ENCODE peak calls at places on chromosomes 1 and 21, in five cellular contexts. A is suprapubic skin, K is heart right ventricle, Y is MM.1S, W is foreskin fibroblast. H is an unnamed sample.

GRCh38 chr1:65817891-65818290 is 25.2 kb downstream of the PDE4B start:
- DNase-seq in K (no peak), W (no peak), Y (no peak), A (no peak), H (no peak)

GRCh38 chr1:230188826-230189225 is 121.8 kb downstream of the GALNT2 start:
- DNase-seq in K (no peak), W (no peak), A (no peak), Y (no peak), H (no peak)

GRCh38 chr1:65265296-65266271 is 43.8 kb upstream of the DNAJC6 start:
- DNase-seq in W (peak; percentile 84), A (no peak), Y (peak; percentile 16), K (peak; percentile 48), H (no peak)

GRCh38 chr1:225962440-225962975 is 21.5 kb upstream of the LEFTY2 start:
- DNase-seq in A (no peak), K (peak; percentile 25), Y (peak; percentile 46), W (peak; percentile 41), H (no peak)

GRCh38 chr1:59521456-59521855 is 224.6 kb downstream of the FGGY start:
- DNase-seq in K (no peak), W (peak; percentile 49), A (no peak), Y (no peak), H (no peak)

GRCh38 chr1:59979551-59980070 is 53.0 kb upstream of the CYP2J2 start:
- DNase-seq in W (no peak), A (no peak), Y (no peak), K (no peak), H (no peak)

GRCh38 chr21:28639742-28640141 is 352.9 kb downstream of the LTN1 start:
- DNase-seq in Y (no peak), W (peak; percentile 77), A (no peak), K (no peak), H (no peak)

GRCh38 chr1:89277725-89278124 is 5.1 kb upstream of the GBP5 start:
- DNase-seq in W (no peak), A (no peak), K (no peak), Y (no peak), H (no peak)

GRCh38 chr21:25881524-25882376 is 147.0 kb downstream of the GABPA start:
- DNase-seq in K (peak; percentile 65), W (peak; percentile 73), Y (peak; percentile 56), A (peak; percentile 72), H (no peak)

GRCh38 chr1:162145280-162145965 is 75.9 kb downstream of the NOS1AP start:
- DNase-seq in K (no peak), Y (no peak), W (peak; percentile 45), A (no peak), H (no peak)

GRCh38 chr1:205570173-205570501 is 61.7 kb downstream of the ELK4 start:
- DNase-seq in W (no peak), Y (no peak), A (peak; percentile 32), K (no peak), H (no peak)

GRCh38 chr1:232547938-232548484 is 81.9 kb downstream of the SIPA1L2 start:
- DNase-seq in W (no peak), K (no peak), Y (no peak), A (no peak), H (no peak)

GRCh38 chr1:217776693-217777092 is 145.5 kb downstream of the SPATA17 start:
- DNase-seq in A (no peak), Y (no peak), W (no peak), K (no peak), H (no peak)

GRCh38 chr1:41925712-41926111 is 7.0 kb upstream of the HIVEP3 start:
- DNase-seq in A (no peak), Y (no peak), W (peak; percentile 44), K (no peak), H (no peak)

GRCh38 chr1:160018900-160019299 is 12.9 kb downstream of the PIGM start:
- DNase-seq in Y (no peak), A (no peak), K (no peak), W (peak; percentile 68), H (no peak)

GRCh38 chr21:31180256-31181088 is 142.2 kb upstream of the KRTAP19-8 start:
- DNase-seq in W (peak; percentile 70), A (no peak), Y (peak; percentile 59), K (no peak), H (no peak)

GRCh38 chr1:33382651-33383415 is 48.1 kb downstream of the PHC2 start:
- DNase-seq in W (peak; percentile 76), Y (no peak), K (peak; percentile 54), A (no peak), H (no peak)

GRCh38 chr1:86739901-86740507 is 35.6 kb downstream of the SH3GLB1 start:
- DNase-seq in W (peak; percentile 5), Y (peak; percentile 39), K (no peak), A (no peak), H (no peak)

GRCh38 chr1:172089768-172090510 is 248.6 kb downstream of the DNM3 start:
- DNase-seq in W (peak; percentile 73), A (no peak), K (peak; percentile 28), Y (peak; percentile 40), H (no peak)

GRCh38 chr1:147492207-147492606 is 49.1 kb upstream of the BCL9 start:
- DNase-seq in K (no peak), W (no peak), Y (no peak), A (no peak), H (no peak)

GRCh38 chr1:174982971-174983689 is 16.6 kb upstream of the CACYBP start:
- DNase-seq in Y (peak; percentile 81), W (peak; percentile 75), K (no peak), A (no peak), H (no peak)

GRCh38 chr21:39344848-39345247 is 4.0 kb downstream of the HMGN1 start:
- DNase-seq in W (no peak), Y (no peak), A (no peak), K (no peak), H (no peak)

GRCh38 chr1:3019007-3019515 is 2.2 kb upstream of the ACTRT2 start:
- DNase-seq in W (no peak), K (no peak), A (no peak), Y (no peak), H (no peak)

GRCh38 chr21:34533938-34534337 is 21.9 kb upstream of the KCNE1 start:
- DNase-seq in W (no peak), K (no peak), A (no peak), Y (no peak), H (no peak)

GRCh38 chr21:38083534-38083933 is 167.3 kb upstream of the KCNJ6 start:
- DNase-seq in W (no peak), Y (no peak), A (no peak), K (no peak), H (no peak)

GRCh38 chr1:207750901-207751300 is 953 bp upstream of the CD46 start:
- DNase-seq in Y (no peak), W (no peak), K (no peak), A (no peak), H (no peak)

GRCh38 chr1:204257446-204257845 is 43.7 kb upstream of the GOLT1A start:
- DNase-seq in W (no peak), A (no peak), Y (no peak), K (no peak), H (no peak)

GRCh38 chr1:204254031-204254661 is 40.4 kb upstream of the GOLT1A start:
- DNase-seq in A (peak; percentile 91), K (no peak), W (peak; percentile 87), Y (no peak), H (no peak)

GRCh38 chr1:204256531-204256930 is 42.7 kb upstream of the GOLT1A start:
- DNase-seq in W (no peak), A (no peak), K (no peak), Y (no peak), H (no peak)

GRCh38 chr1:204255966-204256365 is 42.2 kb upstream of the GOLT1A start:
- DNase-seq in Y (no peak), K (no peak), W (peak; percentile 59), A (no peak), H (no peak)

DNA sequence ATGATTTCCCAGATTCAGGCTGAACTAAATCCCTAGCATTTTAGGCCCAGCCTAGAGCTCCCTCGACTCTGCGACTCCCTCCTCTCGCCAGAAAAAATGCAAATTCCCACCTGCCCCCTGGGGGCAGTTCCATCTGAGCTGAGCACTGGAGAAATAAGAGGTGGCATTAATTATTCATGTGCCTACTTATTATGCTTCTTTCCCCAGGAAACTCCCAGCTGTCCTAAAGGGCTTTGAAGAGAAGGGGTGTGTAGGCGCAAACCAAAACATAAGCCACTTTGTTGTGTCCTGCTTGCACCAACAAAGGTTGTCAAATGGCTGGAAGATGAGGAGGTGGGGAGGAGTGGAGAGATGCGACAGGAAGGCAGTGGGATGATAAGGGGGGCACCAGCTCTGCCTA is 41.4 kb upstream of the GOLT1A start:
- DNase-seq in W (no peak), A (no peak), K (no peak), Y (no peak), H (no peak)
- TF ChIP-seq CTCF in W (no peak), A (no peak), K (no peak), Y (no peak), H (no peak)

DNA sequence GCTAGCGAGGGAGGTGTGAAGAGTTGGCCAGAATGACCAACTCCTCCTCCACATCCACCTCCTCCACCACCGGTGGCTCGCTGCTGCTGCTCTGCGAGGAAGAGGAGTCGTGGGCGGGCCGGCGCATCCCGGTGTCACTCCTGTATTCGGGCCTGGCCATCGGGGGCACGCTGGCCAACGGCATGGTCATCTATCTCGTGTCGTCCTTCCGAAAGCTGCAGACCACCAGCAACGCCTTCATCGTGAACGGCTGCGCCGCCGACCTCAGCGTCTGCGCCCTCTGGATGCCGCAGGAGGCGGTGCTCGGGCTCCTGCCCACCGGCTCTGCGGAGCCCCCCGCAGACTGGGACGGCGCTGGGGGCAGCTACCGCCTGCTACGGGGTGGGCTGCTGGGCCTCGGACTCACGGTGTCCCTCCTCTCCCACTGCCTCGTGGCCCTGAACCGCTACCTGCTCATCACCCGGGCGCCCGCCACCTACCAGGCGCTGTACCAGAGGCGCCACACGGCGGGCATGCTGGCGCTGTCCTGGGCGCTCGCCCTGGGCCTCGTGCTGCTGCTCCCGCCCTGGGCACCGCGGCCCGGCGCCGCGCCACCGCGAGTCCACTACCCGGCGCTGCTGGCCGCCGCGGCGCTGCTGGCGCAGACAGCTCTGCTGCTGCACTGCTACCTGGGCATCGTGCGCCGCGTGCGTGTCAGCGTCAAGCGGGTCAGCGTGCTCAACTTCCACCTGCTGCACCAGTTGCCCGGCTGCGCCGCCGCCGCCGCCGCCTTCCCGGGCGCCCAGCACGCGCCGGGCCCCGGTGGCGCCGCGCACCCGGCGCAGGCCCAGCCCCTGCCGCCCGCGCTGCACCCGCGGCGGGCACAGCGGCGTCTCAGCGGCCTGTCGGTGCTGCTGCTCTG is 1.2 kb downstream of the GPR88 start:
- DNase-seq in Y (peak; percentile 6), A (no peak), W (peak; percentile 41), K (no peak), H (no peak)
- H3K4me3 ChIP-seq in Y (peak overlapping the region; percentile 31), A (peak overlapping the region; percentile 50), W (peak overlapping the region; percentile 26), K (peak overlapping the region; percentile 30), H (peak overlapping the region; percentile 52)

GRCh38 chr1:1796466-1796865 is 18.2 kb upstream of the NADK start:
- DNase-seq in W (no peak), Y (no peak), K (no peak), A (no peak), H (no peak)
- TF ChIP-seq CTCF in W (no peak), Y (peak; percentile 14), K (peak; percentile 20), A (no peak), H (no peak)

DNA sequence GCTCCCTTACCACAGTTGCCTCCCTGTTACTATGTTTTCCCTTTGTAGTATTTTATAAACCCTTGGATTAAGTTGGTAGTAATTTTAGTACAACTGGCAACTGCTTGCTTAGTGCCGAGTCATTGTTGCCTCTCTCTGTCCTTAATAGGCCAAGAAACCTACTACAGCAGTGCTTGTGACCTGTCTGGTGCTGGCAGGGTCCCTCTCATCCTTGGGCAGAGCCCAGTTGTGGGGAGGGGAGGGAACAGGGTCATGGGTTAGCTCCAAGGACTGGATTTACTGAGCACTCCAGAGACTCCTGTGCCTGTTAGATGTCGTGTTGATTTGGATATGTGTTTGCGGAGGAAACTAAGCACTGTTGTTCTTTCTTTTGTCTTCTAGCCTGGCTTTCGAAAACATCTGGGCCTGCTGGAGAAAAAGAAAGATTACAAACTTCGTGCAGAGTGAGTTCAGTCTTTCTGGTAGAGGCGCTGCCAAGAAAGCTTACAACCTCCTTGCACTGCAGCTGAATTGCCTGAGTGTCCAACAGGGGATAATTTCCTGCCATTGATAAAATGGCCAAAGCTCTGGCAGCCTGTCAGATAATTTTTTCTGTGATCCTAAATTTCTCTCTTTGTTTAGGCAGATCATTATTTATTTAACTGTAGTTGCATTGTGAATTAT is 3.6 kb downstream of the UTP11 start:
- DNase-seq in W (no peak), K (peak; percentile 28), A (no peak), Y (no peak), H (no peak)
- H3K4me3 ChIP-seq in W (no peak overlapping the region), K (no peak overlapping the region), A (no peak overlapping the region), Y (no peak overlapping the region), H (no peak overlapping the region)

H was measured in AG04449.